ENCODE peak calls at places on chromosomes 3 and 15, in six cellular contexts. A is cardiac fibroblast, K is OCI-LY7, F is cardiac muscle cell, U is tibial artery, O is left ventricle myocardium inferior. N is an unnamed sample.

GRCh38 chr15:22259881-22260421 is 179.6 kb downstream of the OR4M2 start:
- DNase-seq in U (no peak), O (no peak), K (no peak), A (no peak), F (no peak), N (no peak)

GRCh38 chr3:45031531-45031930 is 5.4 kb downstream of the CLEC3B start:
- DNase-seq in K (no peak), F (no peak), A (no peak), O (no peak), U (no peak), N (no peak)

GRCh38 chr3:71089271-71089670 is 494.3 kb downstream of the FOXP1 start:
- DNase-seq in F (no peak), K (no peak), A (no peak), O (no peak), U (no peak), N (no peak)

GRCh38 chr3:68436619-68437411 is 495.5 kb downstream of the TAFA4 start:
- DNase-seq in K (no peak), F (no peak), O (no peak), A (no peak), U (no peak), N (no peak)

GRCh38 chr3:20254268-20255117 is 68.5 kb upstream of the SGO1 start:
- DNase-seq in K (no peak), F (no peak), U (no peak), O (no peak), A (no peak), N (no peak)

GRCh38 chr3:174325834-174326705 is 533.1 kb upstream of the NAALADL2 start:
- DNase-seq in K (no peak), F (no peak), O (no peak), U (no peak), A (peak), N (no peak)

GRCh38 chr3:69755795-69756194 is 16.5 kb downstream of the MITF start:
- DNase-seq in U (no peak), F (no peak), A (no peak), K (no peak), O (no peak), N (no peak)

GRCh38 chr15:83694030-83694429 is 40.1 kb downstream of the ADAMTSL3 start:
- DNase-seq in F (no peak), O (no peak), K (no peak), A (peak), U (no peak), N (no peak)

GRCh38 chr15:90889736-90890456 is 5.6 kb downstream of the FES start:
- DNase-seq in U (no peak), K (no peak), A (no peak), F (no peak), O (no peak), N (no peak)

GRCh38 chr3:114058646-114059045 is 2.1 kb downstream of the QTRT2 start:
- DNase-seq in F (no peak), K (no peak), U (no peak), O (no peak), A (no peak), N (no peak)

GRCh38 chr3:19267040-19267439 is 118.7 kb downstream of the KCNH8 start:
- DNase-seq in F (no peak), O (no peak), U (no peak), A (no peak), K (no peak), N (no peak)

GRCh38 chr3:178325330-178325729 is 210.9 kb upstream of the KCNMB2 start:
- DNase-seq in U (no peak), K (no peak), O (no peak), A (peak), F (no peak), N (no peak)
- TF ChIP-seq CTCF in U (peak), K (peak), O (peak), A (peak), F (peak), N (peak)

GRCh38 chr15:86044981-86045380 is 34.7 kb upstream of the AGBL1 start:
- DNase-seq in F (no peak), K (peak), O (no peak), A (no peak), U (no peak), N (no peak)
- TF ChIP-seq CTCF in F (no peak), K (peak), O (no peak), A (no peak), U (no peak), N (no peak)

DNA sequence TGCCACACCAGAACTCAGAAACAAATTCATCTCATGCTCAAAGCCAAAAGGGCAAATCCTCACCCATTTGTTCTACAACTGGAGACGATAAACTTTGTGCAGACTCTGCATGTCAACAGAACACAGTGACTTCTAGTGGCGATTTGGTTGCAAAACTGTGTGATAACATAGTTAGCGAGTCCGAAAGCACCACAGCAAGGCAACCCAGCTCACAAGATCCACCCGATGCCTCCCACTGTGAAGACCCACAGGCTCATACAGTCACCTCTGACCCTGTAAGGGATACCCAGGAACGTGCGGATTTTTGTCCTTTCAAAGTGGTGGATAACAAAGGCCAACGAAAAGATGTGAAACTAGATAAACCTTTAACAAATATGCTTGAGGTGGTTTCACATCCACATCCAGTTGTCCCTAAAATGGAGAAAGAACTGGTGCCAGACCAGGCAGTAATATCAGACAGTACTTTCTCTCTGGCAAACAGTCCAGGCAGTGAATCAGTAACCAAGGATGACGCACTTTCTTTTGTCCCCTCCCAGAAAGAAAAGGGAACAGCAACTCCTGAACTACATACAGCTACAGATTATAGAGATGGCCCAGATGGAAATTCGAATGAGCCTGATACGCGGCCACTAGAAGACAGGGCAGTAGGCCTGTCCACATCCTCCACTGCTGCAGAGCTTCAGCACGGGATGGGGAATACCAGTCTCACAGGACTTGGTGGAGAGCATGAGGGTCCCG is 199.7 kb downstream of the AKAP13 start:
- DNase-seq in K (no peak), U (peak), A (peak), F (no peak), O (peak), N (no peak)
- TF ChIP-seq CTCF in K (peak), U (no peak), A (no peak), F (peak), O (peak), N (no peak)

DNA sequence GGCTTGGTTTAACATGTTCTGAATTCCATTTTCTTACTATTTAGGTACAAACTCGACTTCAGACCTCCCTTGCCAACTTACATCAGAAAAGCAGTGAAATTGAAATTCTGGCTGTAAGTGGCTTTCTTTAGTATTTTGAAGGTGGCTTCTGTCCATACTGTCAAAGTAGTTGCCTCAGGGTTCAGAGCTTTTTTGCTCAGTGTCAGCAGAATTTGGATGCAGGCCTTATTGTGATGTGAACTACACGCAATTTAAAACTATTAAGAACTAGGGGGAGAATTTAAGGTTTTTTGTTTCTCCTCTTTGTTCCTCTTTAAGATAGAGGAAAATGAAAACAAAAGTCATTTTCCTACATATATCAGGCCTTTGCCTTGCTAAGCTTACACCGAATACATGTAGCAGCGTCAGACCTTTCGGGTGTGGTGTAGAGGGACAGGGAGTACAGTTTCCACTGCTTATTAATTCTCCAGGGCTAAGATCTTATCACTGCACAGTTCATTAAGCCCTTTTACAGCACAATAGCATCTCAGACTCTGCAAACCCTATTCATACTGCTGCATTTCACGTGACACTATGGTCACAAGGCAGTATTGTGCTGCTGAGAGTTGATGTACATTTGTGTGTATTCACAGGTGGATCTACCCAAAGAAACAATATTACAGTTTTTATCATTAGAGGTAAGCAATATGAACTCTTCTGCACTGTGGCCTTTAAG is 6.7 kb downstream of the SRP14 start:
- DNase-seq in O (no peak), K (no peak), A (no peak), U (no peak), F (no peak), N (no peak)
- TF ChIP-seq CTCF in O (no peak), K (no peak), A (no peak), U (no peak), F (no peak), N (no peak)

DNA sequence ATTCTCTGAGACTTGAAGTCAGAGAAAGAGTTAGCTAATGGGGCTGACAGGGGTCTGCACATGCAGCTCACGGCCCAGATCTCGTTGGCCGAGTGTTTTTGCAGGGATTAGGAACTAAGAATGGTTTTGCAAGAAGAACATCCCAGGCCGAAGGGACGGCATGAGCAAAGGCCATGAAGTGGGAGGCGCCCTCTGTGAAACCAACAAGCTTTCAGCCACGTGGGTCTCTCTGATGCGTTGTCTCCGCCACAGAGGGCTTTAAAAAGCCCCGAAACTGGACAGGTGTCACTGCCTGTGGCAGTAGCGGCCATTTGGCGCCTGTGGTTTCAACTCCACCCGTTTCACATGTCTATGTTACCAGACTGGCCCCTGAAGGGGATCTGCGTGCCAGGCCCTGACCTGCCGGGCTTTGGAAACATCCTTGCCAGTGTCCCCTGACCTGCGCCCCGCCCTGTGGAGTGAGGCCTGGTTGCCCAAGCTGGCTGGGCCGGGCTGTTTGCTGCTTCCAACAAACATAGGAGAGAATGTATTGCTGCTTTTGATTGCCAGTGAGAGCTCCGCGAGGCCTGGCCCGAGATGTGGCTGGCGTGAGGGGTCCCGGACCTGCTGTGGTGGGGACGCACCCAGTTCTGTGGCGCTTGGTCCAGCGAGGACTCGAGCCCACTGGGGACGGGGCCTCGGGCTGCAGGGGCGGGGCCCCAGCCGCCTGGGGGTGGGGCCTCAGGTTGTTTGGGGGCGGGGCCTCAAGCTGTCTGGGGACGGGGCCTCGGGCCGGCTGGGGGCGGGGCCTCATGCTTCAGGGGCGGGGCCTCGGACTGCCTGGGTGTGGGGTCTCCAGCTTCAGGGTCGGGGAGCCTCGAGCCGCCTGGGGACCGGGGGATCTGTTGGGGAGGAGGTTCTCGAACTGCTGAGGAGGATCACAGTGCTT is 30.4 kb downstream of the GOLGA6L2 start:
- DNase-seq in O (no peak), F (no peak), A (no peak), U (no peak), K (no peak), N (no peak)
- TF ChIP-seq CTCF in O (no peak), F (no peak), A (no peak), U (no peak), K (no peak), N (no peak)

GRCh38 chr3:128461731-128462130 is 5.0 kb downstream of the DNAJB8 start:
- DNase-seq in F (no peak), U (no peak), A (no peak), O (no peak), K (no peak), N (no peak)
- TF ChIP-seq CTCF in F (no peak), U (no peak), A (no peak), O (no peak), K (no peak), N (no peak)

GRCh38 chr15:62253294-62253693 is 88.2 kb upstream of the C2CD4B start:
- DNase-seq in O (no peak), F (no peak), A (peak), K (peak), U (no peak), N (no peak)
- TF ChIP-seq CTCF in O (no peak), F (no peak), A (peak), K (no peak), U (no peak), N (no peak)

GRCh38 chr15:70636540-70637165 is 126.7 kb downstream of the UACA start:
- DNase-seq in K (no peak), U (no peak), F (peak), A (peak), O (no peak), N (no peak)
- TF ChIP-seq CTCF in K (no peak), U (no peak), F (peak), A (peak), O (peak), N (peak)

N was measured in neural crest cell.